ENCODE peak calls at places on chromosomes 16 and 17, in eight cellular contexts. D, K, G, M, X, H, R and V are unnamed samples.

GRCh38 chr16:29784157-29784556 is 6.1 kb downstream of the ZG16 start:
- ATAC-seq in D (no peak), K (no peak), G (no peak), M (peak; percentile 74), X (no peak), H (no peak), R (no peak), V (no peak)

GRCh38 chr17:57327176-57327970 is 71.0 kb downstream of the MSI2 start:
- ATAC-seq in D (no peak), K (no peak), G (no peak), M (no peak), X (no peak), H (no peak), R (no peak), V (no peak)

GRCh38 chr17:45319239-45319703 is 2.5 kb upstream of the MAP3K14 start:
- ATAC-seq in D (no peak), K (no peak), G (peak; percentile 8), M (no peak), X (no peak), H (no peak), R (no peak), V (no peak)

GRCh38 chr17:45974916-45975630 is 24.0 kb upstream of the STH start:
- ATAC-seq in D (no peak), K (no peak), G (no peak), M (peak; percentile 61), X (no peak), H (no peak), R (no peak), V (no peak)

GRCh38 chr17:1107083-1107776 is 72.6 kb downstream of the ABR start:
- ATAC-seq in D (no peak), K (no peak), G (no peak), M (no peak), X (no peak), H (no peak), R (no peak), V (no peak)

GRCh38 chr17:19744922-19745757 is 3.0 kb downstream of the ALDH3A1 start:
- ATAC-seq in D (peak; percentile 95), K (peak; percentile 93), G (peak; percentile 58), M (peak; percentile 94), X (no peak), H (peak; percentile 92), R (peak; percentile 82), V (peak; percentile 92)

GRCh38 chr16:10949424-10949970 is 5.1 kb downstream of the CLEC16A start:
- ATAC-seq in D (peak; percentile 18), K (peak; percentile 44), G (peak; percentile 37), M (peak; percentile 83), X (no peak), H (peak; percentile 74), R (no peak), V (no peak)

GRCh38 chr16:54460254-54460860 is 173.8 kb upstream of the IRX3 start:
- ATAC-seq in D (no peak), K (no peak), G (no peak), M (no peak), X (no peak), H (no peak), R (no peak), V (no peak)

GRCh38 chr17:54899201-54899600 is 1.5 kb upstream of the TOM1L1 start:
- ATAC-seq in D (no peak), K (no peak), G (no peak), M (no peak), X (no peak), H (no peak), R (no peak), V (no peak)

GRCh38 chr16:67926181-67926742 is 5.4 kb downstream of the CTRL start:
- ATAC-seq in D (peak; percentile 52), K (no peak), G (no peak), M (peak; percentile 24), X (peak; percentile 43), H (peak; percentile 64), R (no peak), V (no peak)

GRCh38 chr16:67158637-67159600 is 790 bp downstream of the TRADD start:
- ATAC-seq in D (peak; percentile 38), K (peak; percentile 30), G (peak; percentile 43), M (peak; percentile 56), X (peak; percentile 7), H (peak; percentile 1), R (peak; percentile 42), V (no peak)

GRCh38 chr17:17032131-17032692 is 10.0 kb upstream of the MPRIP start:
- ATAC-seq in D (peak; percentile 18), K (peak; percentile 31), G (peak; percentile 87), M (no peak), X (peak; percentile 74), H (no peak), R (no peak), V (peak; percentile 46)
- TF ChIP-seq POLR2AphosphoS5 in D (no peak), K (peak; percentile 50), G (no peak), M (no peak), X (no peak), H (no peak), R (no peak), V (peak; percentile 32)

DNA sequence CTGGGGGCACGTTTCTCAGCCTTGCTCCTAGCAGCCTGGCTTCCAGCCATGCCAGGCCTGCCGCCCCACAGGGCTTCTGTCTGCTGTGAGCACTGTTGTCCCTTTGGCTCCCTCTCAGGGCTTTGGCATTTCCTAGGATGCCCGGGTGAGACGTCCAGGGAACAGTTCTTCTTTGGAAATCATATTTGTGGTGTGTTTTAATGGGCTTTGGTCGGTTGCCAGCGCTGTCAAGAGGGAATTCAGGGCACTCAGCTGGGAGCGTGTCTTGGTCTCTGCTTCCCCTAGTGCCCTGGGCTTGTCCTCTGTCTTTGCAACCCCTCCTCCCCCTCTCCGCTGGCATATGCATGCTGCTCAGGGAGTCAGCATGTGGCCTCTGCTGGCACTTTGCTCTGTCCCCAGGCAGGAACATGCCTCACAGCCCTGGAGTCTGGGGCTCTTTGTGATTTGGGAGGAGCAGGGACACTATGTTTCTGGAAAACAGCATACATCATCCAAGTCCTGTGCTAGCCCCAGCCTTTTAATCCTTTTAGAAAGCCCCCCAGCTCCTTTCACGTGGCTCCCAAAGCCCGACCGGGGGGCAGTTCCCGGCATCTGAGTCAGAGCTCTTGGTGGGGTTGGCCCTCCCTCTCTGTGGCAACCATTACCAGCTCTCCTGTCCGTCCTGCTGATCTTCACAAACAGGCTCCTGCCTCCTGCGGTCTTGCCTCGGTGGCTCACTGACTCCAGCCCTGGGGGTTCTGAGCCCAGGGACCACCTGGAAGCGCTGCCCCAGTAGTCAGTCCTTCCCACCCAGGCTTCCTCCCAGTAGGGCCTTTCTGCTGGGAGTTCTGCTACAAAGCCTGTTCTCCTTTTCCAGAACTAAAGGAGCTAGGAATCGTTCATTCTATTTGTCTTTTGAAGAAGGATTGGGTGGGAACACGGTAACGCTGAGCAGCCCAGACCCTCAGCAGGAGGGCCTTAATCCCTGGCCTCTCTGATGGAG is 26.7 kb downstream of the SAP30BP start:
- ATAC-seq in D (peak; percentile 69), K (peak; percentile 18), G (peak; percentile 85), M (no peak), X (no peak), H (peak; percentile 78), R (no peak), V (peak; percentile 91)
- H3K4me1 ChIP-seq in D (peaks cover 85% of the 10 kb centered on the region), K (peaks cover 45% of the 10 kb centered on the region), G (peaks cover 78% of the 10 kb centered on the region), M (peaks cover 19% of the 10 kb centered on the region), X (peaks cover 24% of the 10 kb centered on the region), H (no peaks in the 10 kb centered on the region), R (no peaks in the 10 kb centered on the region), V (peaks cover 24% of the 10 kb centered on the region)

DNA sequence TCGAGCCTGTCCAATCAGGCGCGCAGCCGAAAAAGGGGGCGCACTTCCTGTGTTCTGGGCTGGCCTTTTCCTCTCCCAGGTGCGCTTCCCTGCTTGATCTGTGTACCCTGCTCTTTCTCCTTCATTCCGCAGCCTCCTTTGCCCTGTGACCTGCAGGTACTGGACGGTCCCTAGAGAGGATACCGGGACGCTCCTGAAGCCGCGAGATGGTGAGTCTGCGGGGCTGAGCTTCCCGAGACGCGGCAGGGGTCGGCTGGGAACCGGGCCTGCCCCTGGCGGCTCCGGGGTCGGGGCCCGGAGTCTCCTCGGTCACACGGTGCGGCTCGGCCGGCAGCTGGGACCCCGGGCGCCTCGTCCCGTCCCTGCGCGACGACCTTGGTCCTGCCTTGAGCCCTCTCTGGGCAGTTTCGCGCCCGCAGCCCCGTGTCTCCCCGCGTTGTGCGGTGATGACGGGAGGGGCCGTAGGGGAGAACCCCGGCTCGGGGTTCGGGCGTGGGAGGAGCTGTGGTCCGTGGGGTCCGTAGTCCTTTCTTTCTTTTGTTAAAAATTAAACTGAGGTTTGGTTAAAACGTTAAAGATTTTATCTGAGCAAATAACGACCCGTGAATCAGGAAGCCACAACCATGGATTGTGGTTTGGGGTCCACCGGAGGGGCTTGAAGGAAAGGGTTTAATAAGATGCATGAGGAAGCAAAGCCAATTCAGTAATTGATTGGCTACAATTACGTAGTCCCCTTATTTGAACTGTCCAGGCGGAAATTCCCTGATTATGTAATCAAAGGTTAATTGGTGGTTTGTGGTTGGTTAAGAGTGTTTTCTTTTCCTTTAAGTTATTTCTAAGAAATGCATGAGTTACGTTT is 172.8 kb upstream of the ZNF267 start:
- ATAC-seq in D (peak; percentile 49), K (peak; percentile 88), G (peak; percentile 67), M (peak; percentile 82), X (peak; percentile 90), H (peak; percentile 66), R (peak; percentile 71), V (peak; percentile 93)
- TF ChIP-seq POLR2AphosphoS5 in D (peak; percentile 81), K (peak; percentile 67), G (peak; percentile 6), M (peak; percentile 85), X (peak; percentile 97), H (peak; percentile 76), R (peak; percentile 31), V (no peak)

GRCh38 chr17:74431568-74432483 is at the start of gene GPRC5C:
- ATAC-seq in D (peak; percentile 78), K (peak; percentile 58), G (peak; percentile 59), M (peak; percentile 42), X (peak; percentile 64), H (peak; percentile 62), R (peak; percentile 59), V (peak; percentile 48)

GRCh38 chr17:74433421-74434121 is 1.7 kb downstream of the GPRC5C start:
- ATAC-seq in D (no peak), K (no peak), G (peak; percentile 22), M (no peak), X (peak; percentile 5), H (peak; percentile 12), R (no peak), V (no peak)

GRCh38 chr17:74430706-74431567 is 951 bp upstream of the GPRC5C start:
- ATAC-seq in D (peak; percentile 53), K (peak; percentile 61), G (peak; percentile 81), M (peak; percentile 79), X (peak; percentile 58), H (peak; percentile 30), R (peak; percentile 71), V (peak; percentile 78)

GRCh38 chr17:74430385-74430705 is 1.5 kb upstream of the GPRC5C start:
- ATAC-seq in D (no peak), K (no peak), G (no peak), M (no peak), X (no peak), H (no peak), R (no peak), V (no peak)

DNA sequence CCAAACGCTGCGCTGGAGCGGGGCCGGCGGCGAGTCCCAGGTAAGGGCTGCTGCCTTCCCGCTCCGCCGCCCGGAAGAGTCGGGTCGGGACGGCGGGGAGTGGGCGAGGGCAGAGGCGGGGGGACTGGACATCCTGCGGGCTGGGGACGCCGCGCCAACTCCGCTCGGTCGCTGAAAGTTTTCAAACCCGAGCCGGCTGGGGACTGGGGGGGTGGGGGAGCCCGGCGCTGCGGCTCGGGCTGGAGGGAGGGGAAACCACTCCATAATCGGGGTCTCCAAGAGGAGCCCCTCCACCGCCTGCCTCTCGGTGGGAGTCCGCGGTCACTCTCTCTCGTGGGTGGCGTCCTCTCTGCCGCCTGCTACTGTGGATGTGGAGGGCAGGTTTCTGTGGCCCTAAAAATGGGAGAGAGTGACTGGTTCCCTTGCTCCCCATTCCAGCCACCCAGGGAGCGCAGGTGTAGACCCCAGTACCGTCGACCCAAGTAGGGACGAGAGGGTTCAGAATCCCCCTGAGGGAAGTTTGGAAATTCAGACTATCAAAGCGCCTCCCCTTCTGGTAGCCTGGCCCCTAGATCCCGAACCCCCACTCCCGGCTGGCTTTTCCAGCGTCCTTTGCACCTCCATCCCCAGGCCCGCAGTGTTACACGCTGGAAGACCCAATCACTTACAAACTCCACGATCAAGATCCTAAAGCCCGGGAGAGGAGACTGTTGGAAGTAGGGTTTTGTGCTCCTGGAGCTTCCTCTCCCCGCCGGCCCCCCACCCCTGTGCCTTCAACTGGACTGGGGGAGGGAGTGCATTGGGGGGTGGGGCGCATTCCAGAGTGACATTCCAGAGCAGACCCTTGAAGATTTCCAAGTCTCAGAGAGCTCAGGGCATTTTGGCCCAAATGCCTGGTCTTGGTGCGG is 850 bp downstream of the GPRC5C start:
- ATAC-seq in D (no peak), K (no peak), G (no peak), M (no peak), X (no peak), H (peak; percentile 4), R (no peak), V (no peak)
- H3K4me1 ChIP-seq in D (peaks cover 26% of the 10 kb centered on the region), K (peaks cover 14% of the 10 kb centered on the region), G (peaks cover 47% of the 10 kb centered on the region), M (peaks cover 17% of the 10 kb centered on the region), X (peaks cover 69% of the 10 kb centered on the region), H (peaks cover 20% of the 10 kb centered on the region), R (no peaks in the 10 kb centered on the region), V (peaks cover 47% of the 10 kb centered on the region)